ENCODE peak calls at places on chromosomes 7 and 10, in five cellular contexts. P is activated CD4-positive, CD25-positive, alpha-beta regulatory T cell; L is NCI-H1092; Y is BJ; C is psoas muscle. H is an unnamed sample.

GRCh38 chr10:14838582-14839304 is 637 bp downstream of the HSPA14 start:
- DNase-seq in P (peak), L (no peak), Y (no peak), C (peak), H (peak)

GRCh38 chr7:54823776-54824175 is 64.8 kb upstream of the SEC61G start:
- DNase-seq in P (no peak), L (no peak), Y (no peak), C (no peak), H (no peak)

GRCh38 chr10:18205098-18205834 is 65.0 kb downstream of the CACNB2 start:
- DNase-seq in P (no peak), L (no peak), Y (no peak), C (no peak), H (no peak)

GRCh38 chr7:149727053-149727452 is 46.3 kb downstream of the ZNF467 start:
- DNase-seq in P (no peak), L (no peak), Y (no peak), C (no peak), H (no peak)

GRCh38 chr7:46485481-46486065 is 564.5 kb upstream of the IGFBP3 start:
- DNase-seq in P (no peak), L (no peak), Y (no peak), C (no peak), H (no peak)

GRCh38 chr7:80530136-80530535 is 18.3 kb upstream of the GNAT3 start:
- DNase-seq in P (no peak), L (no peak), Y (no peak), C (no peak), H (no peak)

GRCh38 chr10:5400843-5401242 is 3.8 kb downstream of the TUBAL3 start:
- DNase-seq in P (no peak), L (peak), Y (no peak), C (no peak), H (no peak)

GRCh38 chr10:31683682-31684081 is 244.9 kb downstream of the ARHGAP12 start:
- DNase-seq in P (no peak), L (no peak), Y (no peak), C (no peak), H (peak)

GRCh38 chr10:94666391-94667102 is 17.0 kb upstream of the CYP2C18 start:
- DNase-seq in P (no peak), L (no peak), Y (no peak), C (no peak), H (no peak)

GRCh38 chr7:107002804-107003137 is 41.7 kb upstream of the PRKAR2B start:
- DNase-seq in P (no peak), L (no peak), Y (no peak), C (no peak), H (no peak)

GRCh38 chr10:121862042-121862441 is 65.8 kb downstream of the ATE1 start:
- DNase-seq in P (no peak), L (no peak), Y (no peak), C (no peak), H (no peak)

GRCh38 chr10:104306897-104307296 is 31.4 kb downstream of the ITPRIP start:
- DNase-seq in P (no peak), L (no peak), Y (no peak), C (no peak), H (peak)

GRCh38 chr10:13707156-13707881 is 120.6 kb downstream of the PRPF18 start:
- DNase-seq in P (no peak), L (no peak), Y (peak), C (peak), H (peak)

GRCh38 chr10:114374141-114374791 is 30.0 kb downstream of the AFAP1L2 start:
- DNase-seq in P (no peak), L (no peak), Y (no peak), C (peak), H (no peak)

GRCh38 chr7:108351715-108352114 is 104.5 kb downstream of the NRCAM start:
- DNase-seq in P (no peak), L (peak), Y (no peak), C (no peak), H (no peak)

GRCh38 chr10:69451784-69452251 is 553 bp downstream of the TSPAN15 start:
- DNase-seq in P (no peak), L (no peak), Y (no peak), C (no peak), H (peak)

H was measured in neural progenitor cell.